ENCODE peak calls at places on chromosomes 16 and 17, in four cellular contexts. R is A549, C is cardiac muscle cell, I is prostate gland. W is an unnamed sample.

GRCh38 chr17:21528031-21528684 is 152.0 kb downstream of the KCNJ12 start:
- DNase-seq in R (no peak), C (no peak), I (no peak), W (no peak)

GRCh38 chr17:15965510-15965909 is 20.6 kb downstream of the ADORA2B start:
- DNase-seq in R (no peak), C (no peak), I (no peak), W (no peak)

GRCh38 chr17:22286337-22287041 is 594.2 kb downstream of the KCNJ18 start:
- DNase-seq in R (no peak), C (no peak), I (peak; percentile 3), W (no peak)

GRCh38 chr17:56902350-56902749 is 11.5 kb downstream of the TRIM25 start:
- DNase-seq in R (peak; percentile 69), C (peak; percentile 30), I (no peak), W (no peak)

GRCh38 chr16:80637621-80638020 is 96.8 kb downstream of the DYNLRB2 start:
- DNase-seq in R (no peak), C (no peak), I (no peak), W (no peak)

GRCh38 chr17:83148317-83149044 is 69.1 kb downstream of the METRNL start:
- DNase-seq in R (no peak), C (no peak), I (no peak), W (no peak)

GRCh38 chr17:33404070-33404770 is 111.1 kb upstream of the ASIC2 start:
- DNase-seq in R (no peak), C (no peak), I (no peak), W (no peak)

GRCh38 chr16:77169650-77170236 is 21.2 kb upstream of the MON1B start:
- DNase-seq in R (peak; percentile 61), C (peak; percentile 55), I (no peak), W (peak; percentile 27)

GRCh38 chr16:1183235-1183907 is 30.5 kb downstream of the CACNA1H start:
- DNase-seq in R (peak; percentile 69), C (peak; percentile 82), I (no peak), W (no peak)

GRCh38 chr17:29835438-29836351 is 94.3 kb downstream of the SSH2 start:
- DNase-seq in R (peak; percentile 13), C (peak; percentile 57), I (no peak), W (no peak)

GRCh38 chr16:47374629-47375028 is 86.2 kb downstream of the ITFG1 start:
- DNase-seq in R (no peak), C (no peak), I (no peak), W (no peak)

GRCh38 chr16:47375423-47375822 is 85.4 kb downstream of the ITFG1 start:
- DNase-seq in R (no peak), C (no peak), I (no peak), W (no peak)

GRCh38 chr16:47371615-47372014 is 89.2 kb downstream of the ITFG1 start:
- DNase-seq in R (no peak), C (no peak), I (no peak), W (no peak)

GRCh38 chr16:47377156-47377555 is 83.7 kb downstream of the ITFG1 start:
- DNase-seq in R (peak; percentile 18), C (no peak), I (no peak), W (no peak)
- TF ChIP-seq CTCF in R (no peak), C (no peak), I (no peak), W (no peak)

GRCh38 chr16:89293276-89294143 is 76.0 kb downstream of the ZNF778 start:
- DNase-seq in R (no peak), C (no peak), I (no peak), W (no peak)
- TF ChIP-seq CTCF in R (no peak), C (no peak), I (no peak), W (no peak)

GRCh38 chr16:56589141-56590039 is at the start of gene MT3:
- DNase-seq in R (peak; percentile 28), C (no peak), I (peak; percentile 26), W (no peak)
- TF ChIP-seq CTCF in R (no peak), C (no peak), I (no peak), W (no peak)

GRCh38 chr17:43694081-43694870 is 32.6 kb upstream of the MEOX1 start:
- DNase-seq in R (peak; percentile 90), C (peak; percentile 87), I (peak; percentile 74), W (peak; percentile 79)

GRCh38 chr17:43698678-43699437 is 37.1 kb upstream of the MEOX1 start:
- DNase-seq in R (no peak), C (no peak), I (peak; percentile 69), W (no peak)

GRCh38 chr17:43696891-43697290 is 35.2 kb upstream of the MEOX1 start:
- DNase-seq in R (no peak), C (no peak), I (no peak), W (no peak)

GRCh38 chr17:43697937-43698336 is 36.2 kb upstream of the MEOX1 start:
- DNase-seq in R (no peak), C (no peak), I (no peak), W (no peak)

DNA sequence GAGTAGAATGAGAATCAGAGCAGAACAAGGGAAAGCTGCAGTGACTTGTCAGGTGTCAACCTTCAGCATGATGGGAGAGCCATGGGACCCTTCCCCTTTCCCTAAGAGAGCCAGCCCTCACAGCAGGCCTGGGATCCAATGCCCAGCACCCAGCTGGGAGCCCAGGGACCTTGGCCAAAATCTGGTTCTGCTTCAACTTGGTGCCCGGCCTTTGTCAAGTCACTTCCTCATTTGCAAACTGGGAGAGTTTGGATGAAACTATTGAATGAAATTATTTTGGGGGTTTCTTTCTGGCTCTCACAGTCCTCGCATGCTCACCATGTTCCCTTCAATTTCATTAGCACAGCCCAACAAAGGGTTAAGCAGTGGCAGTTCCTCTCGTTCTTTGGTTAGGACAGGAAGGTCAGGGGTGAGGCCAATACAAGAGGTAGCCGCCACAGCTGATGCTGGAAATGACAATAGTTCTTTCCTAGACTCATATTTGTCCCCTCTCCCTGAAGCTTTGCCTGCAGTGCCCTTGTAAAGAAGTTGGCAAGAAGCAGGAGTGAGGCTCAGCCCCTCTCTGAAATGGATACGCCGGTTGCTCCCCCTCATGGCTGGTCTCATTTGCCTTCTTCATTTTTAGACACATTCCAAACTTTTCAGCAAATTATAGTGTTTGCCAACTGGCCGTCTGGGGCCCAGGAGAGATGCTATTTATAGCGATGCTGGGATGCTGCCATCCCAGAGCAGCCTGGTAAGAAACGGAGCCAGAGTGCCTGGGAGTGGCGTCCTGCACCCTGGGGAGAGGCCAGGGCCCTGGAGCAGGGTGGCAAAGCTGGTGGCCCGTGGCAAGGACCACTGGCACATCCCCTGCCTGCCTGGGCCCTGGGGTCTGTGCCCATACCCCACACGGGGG is 34.5 kb upstream of the MEOX1 start:
- DNase-seq in R (no peak), C (peak; percentile 64), I (no peak), W (no peak)
- TF ChIP-seq CTCF in R (no peak), C (peak; percentile 21), I (no peak), W (no peak)

DNA sequence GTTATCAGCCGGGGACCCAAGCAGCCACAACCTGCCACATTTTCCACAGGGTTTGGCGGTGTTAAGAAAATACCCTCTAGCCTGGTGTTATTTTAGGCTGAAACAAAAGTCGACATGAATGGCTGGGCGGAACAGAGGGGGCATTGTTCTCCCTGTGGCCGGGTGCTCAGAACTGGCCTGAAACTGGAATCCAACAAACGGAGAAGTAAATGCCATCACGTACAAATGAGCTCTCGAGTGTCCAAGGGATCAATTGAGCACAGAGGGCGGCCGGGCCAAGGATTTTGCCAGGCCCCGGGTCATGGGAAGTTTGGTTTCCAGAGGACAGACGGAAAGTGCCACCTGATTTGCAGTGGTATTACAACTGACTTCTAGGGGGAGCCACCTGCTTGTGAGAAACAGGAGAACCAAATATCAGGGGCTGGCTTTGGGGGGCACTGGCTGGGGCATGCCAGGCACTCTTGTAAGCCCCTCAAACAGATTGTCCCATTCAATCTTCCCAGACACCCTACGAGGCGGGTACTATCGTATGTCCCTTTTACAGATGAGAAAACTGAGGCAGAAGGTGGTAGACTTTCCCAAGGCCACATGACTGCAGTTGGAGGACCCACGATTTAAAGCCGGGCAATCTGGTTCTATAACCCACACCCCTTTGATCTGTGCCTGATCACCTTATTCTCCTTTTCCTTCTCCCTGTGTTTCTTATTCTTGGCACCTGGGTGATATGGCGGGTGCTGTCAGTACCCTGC is 146.1 kb upstream of the IRX3 start:
- DNase-seq in R (no peak), C (no peak), I (no peak), W (no peak)
- TF ChIP-seq CTCF in R (no peak), C (no peak), I (no peak), W (no peak)